ENCODE peak calls at places on chromosomes 13 and 19, in seven cellular contexts. G, F, W, V, R, J and C are unnamed samples.

GRCh38 chr19:3154957-3155736 is 19.3 kb downstream of the GNA15 start:
- DNase-seq in G (peak), F (peak), W (peak), V (peak), R (peak), J (peak), C (peak)

GRCh38 chr19:57068921-57069697 is 50.7 kb upstream of the USP29 start:
- DNase-seq in G (no peak), F (no peak), W (no peak), V (no peak), R (no peak), J (no peak), C (no peak)

GRCh38 chr13:49954674-49955455 is 18.7 kb upstream of the SPRYD7 start:
- DNase-seq in G (no peak), F (no peak), W (no peak), V (no peak), R (no peak), J (no peak), C (no peak)

GRCh38 chr19:2478324-2478755 is 2.4 kb downstream of the GADD45B start:
- DNase-seq in G (peak), F (no peak), W (peak), V (peak), R (peak), J (peak), C (peak)

GRCh38 chr19:3094638-3095374 is 644 bp downstream of the GNA11 start:
- DNase-seq in G (peak), F (no peak), W (peak), V (no peak), R (peak), J (no peak), C (no peak)

GRCh38 chr13:113759525-113760137 is 605 bp downstream of the TMEM255B start:
- DNase-seq in G (no peak), F (no peak), W (peak), V (peak), R (peak), J (peak), C (no peak)

GRCh38 chr19:49224856-49225255 is 67.3 kb downstream of the TRPM4 start:
- DNase-seq in G (no peak), F (peak), W (peak), V (no peak), R (peak), J (peak), C (no peak)

GRCh38 chr13:93776936-93777335 is 550.3 kb downstream of the GPC6 start:
- DNase-seq in G (no peak), F (peak), W (peak), V (no peak), R (peak), J (no peak), C (no peak)

GRCh38 chr19:40383668-40384248 is 6.2 kb downstream of the HIPK4 start:
- DNase-seq in G (no peak), F (no peak), W (no peak), V (no peak), R (no peak), J (no peak), C (no peak)

GRCh38 chr19:40389404-40390083 is 437 bp downstream of the HIPK4 start:
- DNase-seq in G (no peak), F (no peak), W (no peak), V (no peak), R (no peak), J (no peak), C (no peak)

GRCh38 chr19:40390084-40390742 is at the start of gene HIPK4:
- DNase-seq in G (no peak), F (no peak), W (no peak), V (no peak), R (no peak), J (no peak), C (no peak)

GRCh38 chr19:40388486-40388885 is 1.5 kb downstream of the HIPK4 start:
- DNase-seq in G (no peak), F (no peak), W (no peak), V (no peak), R (no peak), J (no peak), C (no peak)

DNA sequence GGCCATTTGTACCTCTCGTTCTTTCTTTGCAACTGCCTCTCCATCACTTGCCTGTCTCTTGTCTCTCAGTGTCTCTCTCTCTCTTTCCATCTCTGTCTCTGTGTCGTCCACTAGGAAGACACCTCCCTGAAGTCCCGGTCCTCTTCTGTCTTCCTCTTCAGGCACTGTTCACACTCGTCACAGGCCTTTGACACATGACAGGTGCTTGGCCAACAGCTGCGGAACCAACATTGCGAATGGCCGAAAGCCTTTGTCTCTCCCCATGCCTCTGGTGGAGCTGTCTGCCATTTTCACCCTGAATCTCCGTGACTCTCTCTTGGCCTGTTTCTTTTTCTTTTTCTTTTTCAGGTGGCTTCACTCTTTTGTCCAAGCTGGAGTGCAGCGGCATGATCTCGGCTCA is 2.8 kb downstream of the HIPK4 start:
- DNase-seq in G (no peak), F (no peak), W (no peak), V (no peak), R (no peak), J (no peak), C (no peak)
- TF ChIP-seq CTCF in G (no peak), F (no peak), W (no peak), V (no peak), R (no peak), J (no peak), C (no peak)

DNA sequence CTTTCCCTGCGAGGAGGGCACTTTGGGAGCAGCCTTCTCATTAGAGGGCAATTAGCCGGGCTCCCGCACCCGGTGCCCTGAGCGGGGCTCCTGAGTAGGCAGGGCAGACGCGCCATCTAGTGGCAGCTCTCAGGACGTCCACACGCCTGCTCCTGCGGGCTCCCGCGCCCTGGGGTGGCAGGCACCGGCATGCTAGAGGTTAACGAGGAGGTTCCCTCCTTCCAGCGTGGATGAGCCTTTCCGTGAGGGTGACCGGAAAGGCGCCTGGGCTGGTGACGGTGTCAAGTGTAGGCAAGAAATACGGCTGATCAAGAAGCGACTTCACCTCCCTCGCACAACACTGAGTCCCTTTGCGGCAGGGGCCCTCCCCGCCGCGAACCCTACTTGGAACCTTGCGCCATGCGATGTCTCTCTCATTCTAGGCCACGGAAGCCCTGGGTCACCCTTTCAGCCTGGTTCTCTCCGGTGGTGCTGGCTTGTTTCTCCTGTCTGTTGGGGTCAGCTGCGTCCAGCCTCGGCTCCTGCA is 67.7 kb downstream of the ALOX5AP start:
- DNase-seq in G (peak), F (peak), W (peak), V (peak), R (peak), J (peak), C (peak)
- H3K4me3 ChIP-seq in G (no peak), F (peak), W (no peak), V (peak), R (peak), J (peak), C (no peak)

GRCh38 chr19:32717496-32717895 is 2.1 kb upstream of the TDRD12 start:
- DNase-seq in G (no peak), F (no peak), W (no peak), V (no peak), R (no peak), J (no peak), C (no peak)

GRCh38 chr19:32720216-32720935 is 809 bp downstream of the TDRD12 start:
- DNase-seq in G (no peak), F (no peak), W (no peak), V (no peak), R (no peak), J (no peak), C (no peak)

GRCh38 chr19:32718286-32718685 is 1.3 kb upstream of the TDRD12 start:
- DNase-seq in G (no peak), F (no peak), W (no peak), V (no peak), R (no peak), J (no peak), C (no peak)

GRCh38 chr19:32720936-32721250 is 1.3 kb downstream of the TDRD12 start:
- DNase-seq in G (no peak), F (no peak), W (no peak), V (no peak), R (no peak), J (no peak), C (no peak)

DNA sequence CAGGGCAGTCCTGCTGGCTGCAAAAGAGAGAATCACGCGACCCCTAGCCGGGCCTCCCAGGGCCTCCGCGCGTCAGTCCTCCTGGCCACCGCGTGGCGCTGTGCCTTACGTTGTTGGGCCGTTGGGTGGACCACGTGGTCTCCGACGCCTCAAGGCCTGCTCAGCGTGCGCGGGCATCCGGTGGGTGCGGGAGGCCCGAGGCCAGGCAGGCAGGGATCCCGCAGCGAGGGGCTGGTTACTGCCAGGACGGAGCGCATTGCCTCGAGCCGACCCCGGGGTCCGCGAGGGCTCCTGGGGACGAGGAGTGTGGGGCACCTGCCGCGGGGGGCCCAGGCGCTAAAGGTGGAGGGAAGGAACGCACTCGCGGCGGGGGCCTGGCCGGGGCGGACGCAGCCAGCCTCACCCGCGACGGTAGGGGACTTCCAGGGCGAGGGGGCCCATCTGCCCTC is at the start of gene TDRD12:
- DNase-seq in G (no peak), F (no peak), W (no peak), V (no peak), R (no peak), J (no peak), C (peak)
- TF ChIP-seq CTCF in G (no peak), F (no peak), W (no peak), V (no peak), R (no peak), J (no peak), C (no peak)

GRCh38 chr13:35810286-35810685 is 320.9 kb downstream of the DCLK1 start:
- DNase-seq in G (no peak), F (no peak), W (no peak), V (no peak), R (no peak), J (no peak), C (no peak)
- H3K4me3 ChIP-seq in G (no peak), F (no peak), W (no peak), V (no peak), R (no peak), J (no peak), C (no peak)

GRCh38 chr19:45079063-45079910 is at the start of gene GEMIN7:
- DNase-seq in G (peak), F (peak), W (peak), V (peak), R (peak), J (peak), C (peak)
- TF ChIP-seq CTCF in G (no peak), F (no peak), W (no peak), V (peak), R (no peak), J (no peak), C (no peak)

DNA sequence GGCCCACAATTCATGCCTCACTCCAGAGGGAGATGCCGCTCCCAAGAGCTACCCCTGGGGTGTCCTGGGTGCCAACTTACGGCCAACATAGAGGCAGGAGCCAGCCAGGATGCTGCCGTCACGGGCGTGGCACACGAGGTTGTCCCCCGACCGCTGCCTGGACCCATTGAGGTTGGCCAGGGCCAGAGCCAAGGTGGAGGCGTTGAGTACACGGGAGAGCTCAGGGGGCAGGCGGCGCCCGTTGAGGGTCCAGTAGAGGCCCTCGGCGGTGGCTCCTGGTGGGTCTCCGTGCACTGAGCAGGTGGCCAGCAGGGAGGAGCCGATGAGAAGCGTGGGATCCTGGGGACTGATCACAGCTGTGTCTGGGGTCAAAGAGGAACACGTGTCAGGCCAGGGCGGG is 7.1 kb downstream of the CRLF1 start:
- DNase-seq in G (no peak), F (no peak), W (no peak), V (no peak), R (no peak), J (no peak), C (no peak)
- H3K4me3 ChIP-seq in G (no peak), F (no peak), W (no peak), V (no peak), R (no peak), J (no peak), C (no peak)

DNA sequence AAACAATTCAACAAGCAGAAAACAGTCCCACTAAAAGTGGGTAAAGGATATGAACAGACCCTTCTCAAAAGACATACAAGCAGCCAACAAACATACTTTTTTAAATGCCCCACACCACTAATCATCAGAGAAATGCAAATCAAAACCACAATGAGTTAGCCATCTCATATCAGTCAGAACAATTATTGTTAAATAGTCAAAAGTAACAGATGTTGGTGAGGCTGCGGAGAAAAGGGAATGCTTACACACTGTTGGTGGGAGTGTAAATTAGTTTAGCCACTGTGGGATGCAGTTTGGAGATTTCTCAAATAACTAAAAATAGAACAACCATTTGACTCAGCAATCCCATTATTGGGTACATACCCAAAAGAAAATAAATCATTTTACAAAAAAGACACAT is 8.7 kb downstream of the ZNF529 start:
- DNase-seq in G (no peak), F (no peak), W (no peak), V (no peak), R (no peak), J (no peak), C (no peak)
- TF ChIP-seq CTCF in G (no peak), F (no peak), W (no peak), V (no peak), R (no peak), J (no peak), C (no peak)

GRCh38 chr19:42313840-42314755 is 989 bp downstream of the TMEM145 start:
- DNase-seq in G (no peak), F (no peak), W (no peak), V (no peak), R (no peak), J (no peak), C (no peak)

GRCh38 chr19:42312370-42312769 is 739 bp upstream of the TMEM145 start:
- DNase-seq in G (no peak), F (no peak), W (no peak), V (no peak), R (no peak), J (no peak), C (no peak)

GRCh38 chr19:42311612-42312160 is 1.4 kb upstream of the TMEM145 start:
- DNase-seq in G (no peak), F (no peak), W (no peak), V (no peak), R (no peak), J (no peak), C (no peak)

GRCh38 chr19:42315024-42315423 is 1.9 kb downstream of the TMEM145 start:
- DNase-seq in G (no peak), F (no peak), W (no peak), V (no peak), R (no peak), J (no peak), C (no peak)

GRCh38 chr19:42313096-42313839 is at the start of gene TMEM145:
- DNase-seq in G (no peak), F (no peak), W (peak), V (no peak), R (peak), J (peak), C (no peak)
- H3K4me3 ChIP-seq in G (peak), F (peak), W (peak), V (peak), R (peak), J (peak), C (peak)

DNA sequence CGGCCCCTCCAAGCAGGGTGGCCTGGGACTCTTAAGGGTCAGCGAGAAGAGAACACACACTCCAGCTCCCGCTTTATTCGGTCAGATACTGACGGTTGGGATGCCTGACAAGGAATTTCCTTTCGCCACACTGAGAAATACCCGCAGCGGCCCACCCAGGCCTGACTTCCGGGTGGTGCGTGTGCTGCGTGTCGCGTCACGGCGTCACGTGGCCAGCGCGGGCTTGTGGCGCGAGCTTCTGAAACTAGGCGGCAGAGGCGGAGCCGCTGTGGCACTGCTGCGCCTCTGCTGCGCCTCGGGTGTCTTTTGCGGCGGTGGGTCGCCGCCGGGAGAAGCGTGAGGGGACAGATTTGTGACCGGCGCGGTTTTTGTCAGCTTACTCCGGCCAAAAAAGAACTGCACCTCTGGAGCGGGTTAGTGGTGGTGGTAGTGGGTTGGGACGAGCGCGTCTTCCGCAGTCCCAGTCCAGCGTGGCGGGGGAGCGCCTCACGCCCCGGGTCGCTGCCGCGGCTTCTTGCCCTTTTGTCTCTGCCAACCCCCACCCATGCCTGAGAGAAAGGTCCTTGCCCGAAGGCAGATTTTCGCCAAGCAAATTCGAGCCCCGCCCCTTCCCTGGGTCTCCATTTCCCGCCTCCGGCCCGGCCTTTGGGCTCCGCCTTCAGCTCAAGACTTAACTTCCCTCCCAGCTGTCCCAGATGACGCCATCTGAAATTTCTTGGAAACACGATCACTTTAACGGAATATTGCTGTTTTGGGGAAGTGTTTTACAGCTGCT is at the start of the genes BRCA2 and ZAR1L:
- DNase-seq in G (peak), F (peak), W (peak), V (peak), R (peak), J (peak), C (peak)
- TF ChIP-seq CTCF in G (no peak), F (no peak), W (no peak), V (no peak), R (no peak), J (no peak), C (no peak)

GRCh38 chr19:16067205-16067938 is 8.9 kb upstream of the TPM4 start:
- DNase-seq in G (no peak), F (peak), W (peak), V (peak), R (peak), J (peak), C (no peak)
- H3K4me3 ChIP-seq in G (no peak), F (peak), W (no peak), V (peak), R (peak), J (peak), C (peak)